ENCODE peak calls at places on chromosomes 3 and 15, in five cellular contexts. O is NCI-H460, H is mucosa of descending colon, E is NCI-H510A treated with DMSO at 0.1 percent for 48 hours, G is progenitor cell of endocrine pancreas. Z is an unnamed sample.

GRCh38 chr3:34364345-34364744 is 565.9 kb downstream of the PDCD6IP start:
- DNase-seq in H (no peak), E (peak; percentile 40), G (no peak), O (no peak), Z (no peak)

GRCh38 chr3:47503033-47503432 is 10.5 kb downstream of the ELP6 start:
- DNase-seq in E (no peak), G (no peak), H (no peak), O (no peak), Z (no peak)

GRCh38 chr15:77508541-77509505 is 88.1 kb downstream of the HMG20A start:
- DNase-seq in H (no peak), G (no peak), O (no peak), E (no peak), Z (no peak)

GRCh38 chr3:46675843-46676567 is 17.5 kb downstream of the ALS2CL start:
- DNase-seq in H (peak; percentile 15), E (no peak), O (no peak), G (no peak), Z (no peak)

GRCh38 chr3:88150771-88151170 is 1.0 kb downstream of the C3orf38 start:
- DNase-seq in O (no peak), H (no peak), E (no peak), G (no peak), Z (no peak)

GRCh38 chr3:14565791-14566588 is 25.8 kb upstream of the GRIP2 start:
- DNase-seq in O (no peak), E (no peak), G (no peak), H (no peak), Z (no peak)

GRCh38 chr3:169295126-169295525 is 368.4 kb downstream of the MECOM start:
- DNase-seq in H (peak; percentile 29), O (no peak), E (peak; percentile 25), G (no peak), Z (peak; percentile 29)

GRCh38 chr3:180265551-180265950 is 228.8 kb upstream of the PEX5L start:
- DNase-seq in G (no peak), O (no peak), H (no peak), E (no peak), Z (no peak)

GRCh38 chr3:190429681-190430080 is 20.0 kb downstream of the TMEM207 start:
- DNase-seq in H (no peak), O (no peak), E (no peak), G (no peak), Z (no peak)

GRCh38 chr3:183188895-183189462 is 26.4 kb upstream of the LAMP3 start:
- DNase-seq in H (no peak), E (no peak), G (no peak), O (peak; percentile 11), Z (peak; percentile 18)

GRCh38 chr15:32669870-32670623 is 28.5 kb downstream of the SCG5 start:
- DNase-seq in G (no peak), E (no peak), O (no peak), H (no peak), Z (no peak)